ENCODE peak calls at places on chromosomes 5 and 9, in ten cellular contexts. U, X, K, C, R, P, D, Y, T and O are unnamed samples.

GRCh38 chr5:73204302-73204701 is 31.3 kb downstream of the TMEM174 start:
- DNase-seq in K (no peak), X (no peak), R (no peak), P (no peak), U (no peak), D (no peak), T (peak), Y (no peak), C (no peak), O (no peak)

GRCh38 chr9:28120241-28121025 is 547.2 kb upstream of the C9orf72 start:
- DNase-seq in P (no peak), T (peak), U (no peak), D (no peak), R (no peak), Y (no peak), K (no peak), X (no peak), C (no peak), O (no peak)

GRCh38 chr9:27142299-27142930 is 33.4 kb downstream of the TEK start:
- DNase-seq in P (no peak), T (no peak), D (no peak), C (no peak), R (no peak), X (no peak), K (no peak), Y (no peak), U (no peak), O (no peak)

GRCh38 chr9:121350993-121351561 is 19.0 kb downstream of the STOM start:
- DNase-seq in D (no peak), U (peak), R (no peak), K (peak), C (no peak), X (no peak), T (peak), Y (no peak), P (peak), O (peak)

GRCh38 chr5:159286420-159287035 is 23.4 kb downstream of the UBLCP1 start:
- DNase-seq in D (no peak), K (no peak), R (no peak), C (no peak), U (peak), P (peak), X (no peak), Y (no peak), T (no peak), O (peak)

GRCh38 chr9:130513094-130513493 is 66.3 kb upstream of the FUBP3 start:
- DNase-seq in Y (no peak), T (no peak), D (no peak), U (no peak), X (no peak), P (no peak), K (no peak), C (no peak), R (no peak), O (no peak)

GRCh38 chr9:112145886-112146285 is 29.2 kb downstream of the SUSD1 start:
- DNase-seq in P (no peak), X (peak), D (no peak), C (no peak), Y (no peak), T (no peak), U (no peak), K (no peak), R (no peak), O (no peak)

GRCh38 chr5:109697339-109697738 is 7.6 kb downstream of the MAN2A1 start:
- DNase-seq in Y (no peak), T (no peak), R (no peak), P (no peak), K (no peak), D (no peak), X (no peak), C (no peak), U (peak), O (peak)

GRCh38 chr5:178535299-178536175 is 54.7 kb downstream of the COL23A1 start:
- DNase-seq in C (no peak), P (no peak), Y (no peak), D (no peak), K (no peak), U (no peak), X (no peak), R (no peak), T (no peak), O (no peak)

GRCh38 chr5:73215525-73215890 is 42.5 kb downstream of the TMEM174 start:
- DNase-seq in C (no peak), X (no peak), P (no peak), R (no peak), U (peak), Y (no peak), K (no peak), D (no peak), T (no peak), O (no peak)

GRCh38 chr9:18626046-18626698 is 152.2 kb downstream of the ADAMTSL1 start:
- DNase-seq in P (no peak), K (no peak), U (no peak), Y (no peak), R (no peak), T (no peak), X (no peak), D (no peak), C (no peak), O (no peak)

GRCh38 chr5:112308608-112309007 is 110.5 kb downstream of the EPB41L4A start:
- DNase-seq in X (no peak), P (no peak), R (no peak), D (no peak), C (no peak), K (peak), U (no peak), T (no peak), Y (no peak), O (no peak)

GRCh38 chr9:119839888-119840287 is 470.7 kb upstream of the BRINP1 start:
- DNase-seq in P (no peak), C (no peak), D (no peak), U (no peak), T (no peak), K (no peak), X (no peak), Y (no peak), R (no peak), O (no peak)

GRCh38 chr9:114080773-114081440 is 2.8 kb upstream of the AMBP start:
- DNase-seq in K (no peak), R (no peak), C (no peak), P (no peak), X (peak), U (no peak), T (no peak), D (no peak), Y (no peak), O (no peak)

GRCh38 chr5:53923969-53924876 is 363.8 kb downstream of the NDUFS4 start:
- DNase-seq in X (no peak), K (no peak), T (no peak), Y (no peak), U (peak), R (no peak), P (peak), C (no peak), D (no peak), O (peak)

GRCh38 chr5:140372971-140373487 is 13.0 kb downstream of the SLC4A9 start:
- DNase-seq in Y (peak), C (peak), X (peak), R (peak), T (peak), P (peak), K (peak), D (no peak), U (peak), O (peak)

GRCh38 chr9:94870793-94871558 is 144.5 kb downstream of the AOPEP start:
- DNase-seq in T (no peak), X (no peak), C (peak), K (no peak), Y (peak), D (no peak), R (peak), P (peak), U (no peak), O (peak)

GRCh38 chr9:123248630-123249029 is 19.8 kb downstream of the STRBP start:
- DNase-seq in P (no peak), T (no peak), C (no peak), X (no peak), R (no peak), K (no peak), D (no peak), U (no peak), Y (no peak), O (no peak)

GRCh38 chr5:139686356-139686918 is 38.3 kb downstream of the CXXC5 start:
- DNase-seq in K (no peak), C (no peak), P (no peak), R (no peak), T (no peak), U (no peak), Y (no peak), X (no peak), D (no peak), O (no peak)

GRCh38 chr5:161002571-161003074 is 150.6 kb upstream of the ATP10B start:
- DNase-seq in R (no peak), U (no peak), D (no peak), Y (no peak), K (no peak), X (no peak), C (no peak), P (no peak), T (no peak), O (no peak)

GRCh38 chr5:32322882-32323281 is 10.1 kb upstream of the MTMR12 start:
- DNase-seq in K (no peak), U (no peak), Y (no peak), R (no peak), P (no peak), X (no peak), C (no peak), D (no peak), T (no peak), O (no peak)